ENCODE peak calls at places on chromosomes 11 and 22, in seven cellular contexts. P is stimulated activated CD4-positive, alpha-beta T cell treated with anti-CD3 and anti-CD28 coated beads, Interleukin-2, amount 100 ng/mL, for 48 hours; V is NCI-H1092; H is EL; X is Kasumi-1; Z is tibial nerve; W is neuronal stem cell. I is an unnamed sample.

GRCh38 chr11:100247701-100248100 is 439.4 kb upstream of the ARHGAP42 start:
- DNase-seq in H (no peak), X (no peak), Z (no peak), V (no peak), P (no peak), W (no peak), I (no peak)

GRCh38 chr22:37443086-37443485 is 15.8 kb upstream of the ELFN2 start:
- DNase-seq in X (no peak), W (no peak), H (no peak), V (peak), Z (no peak), P (no peak), I (no peak)

GRCh38 chr11:77619576-77620198 is 17.9 kb downstream of the CLNS1A start:
- DNase-seq in H (peak), P (no peak), W (peak), V (peak), Z (peak), X (peak), I (peak)

GRCh38 chr11:67274768-67275605 is 8.7 kb downstream of the GRK2 start:
- DNase-seq in W (no peak), H (no peak), P (no peak), V (no peak), Z (no peak), X (no peak), I (no peak)

GRCh38 chr22:18103527-18104269 is 6.9 kb upstream of the TUBA8 start:
- DNase-seq in W (no peak), V (no peak), P (no peak), Z (no peak), H (no peak), X (no peak), I (no peak)

GRCh38 chr11:33689506-33689905 is 11.1 kb downstream of the C11orf91 start:
- DNase-seq in X (no peak), P (no peak), Z (no peak), V (no peak), W (no peak), H (no peak), I (no peak)

GRCh38 chr11:123853038-123853437 is 32.4 kb downstream of the TMEM225 start:
- DNase-seq in V (no peak), W (no peak), H (no peak), P (no peak), X (no peak), Z (no peak), I (peak)

GRCh38 chr22:30806391-30806861 is 111.8 kb downstream of the OSBP2 start:
- DNase-seq in P (no peak), X (no peak), V (no peak), H (peak), W (no peak), Z (no peak), I (no peak)

GRCh38 chr11:120574881-120575280 is 63.3 kb downstream of the GRIK4 start:
- DNase-seq in H (no peak), X (no peak), Z (no peak), V (no peak), W (no peak), P (no peak), I (no peak)

GRCh38 chr11:122069946-122070345 is 46.1 kb downstream of the BLID start:
- DNase-seq in X (no peak), H (peak), W (peak), P (no peak), V (peak), Z (peak), I (no peak)

GRCh38 chr11:81098471-81098870 is 1635.2 kb downstream of the FAM181B start:
- DNase-seq in H (no peak), V (no peak), P (no peak), Z (no peak), W (no peak), X (no peak), I (no peak)

GRCh38 chr22:20096574-20097420 is 16.8 kb downstream of the DGCR8 start:
- DNase-seq in P (no peak), X (no peak), H (no peak), W (no peak), Z (no peak), V (no peak), I (no peak)

GRCh38 chr11:62152245-62153086 is 28.7 kb downstream of the INCENP start:
- DNase-seq in P (no peak), H (no peak), X (no peak), W (no peak), Z (no peak), V (no peak), I (no peak)

I was measured in iPS DF 6.9.